ENCODE peak calls at places on chromosomes 6 and 20, in ten cellular contexts. One of them, this sample, is unnamed.

GRCh38 chr6:37323568-37323967 is 30.2 kb upstream of the RNF8 start:
- DNase-seq in astrocyte: no peak
- DNase-seq in heart right ventricle: no peak
- DNase-seq in GM06990: no peak
- DNase-seq in CD8-positive, alpha-beta T cell: no peak
- DNase-seq in B cell: no peak
- DNase-seq in esophagus squamous epithelium: no peak
- DNase-seq in type B pancreatic cell: no peak
- DNase-seq in fibroblast of villous mesenchyme: peak; percentile 88
- DNase-seq in transverse colon: no peak
- DNase-seq in this sample: no peak

GRCh38 chr20:25044660-25045342 is 13.1 kb downstream of the ACSS1 start:
- DNase-seq in astrocyte: no peak
- DNase-seq in heart right ventricle: no peak
- DNase-seq in GM06990: no peak
- DNase-seq in CD8-positive, alpha-beta T cell: no peak
- DNase-seq in B cell: no peak
- DNase-seq in esophagus squamous epithelium: no peak
- DNase-seq in type B pancreatic cell: no peak
- DNase-seq in fibroblast of villous mesenchyme: no peak
- DNase-seq in transverse colon: no peak
- DNase-seq in this sample: no peak

GRCh38 chr20:37539424-37539823 is 11.7 kb upstream of the BLCAP start:
- DNase-seq in astrocyte: no peak
- DNase-seq in heart right ventricle: no peak
- DNase-seq in GM06990: no peak
- DNase-seq in CD8-positive, alpha-beta T cell: no peak
- DNase-seq in B cell: no peak
- DNase-seq in esophagus squamous epithelium: no peak
- DNase-seq in type B pancreatic cell: no peak
- DNase-seq in fibroblast of villous mesenchyme: no peak
- DNase-seq in transverse colon: no peak
- DNase-seq in this sample: no peak

GRCh38 chr6:35954335-35954734 is 33.4 kb upstream of the SRPK1 start:
- DNase-seq in astrocyte: no peak
- DNase-seq in heart right ventricle: no peak
- DNase-seq in GM06990: no peak
- DNase-seq in CD8-positive, alpha-beta T cell: no peak
- DNase-seq in B cell: no peak
- DNase-seq in esophagus squamous epithelium: no peak
- DNase-seq in type B pancreatic cell: no peak
- DNase-seq in fibroblast of villous mesenchyme: no peak
- DNase-seq in transverse colon: no peak
- DNase-seq in this sample: no peak

GRCh38 chr20:59614714-59615113 is 10.4 kb downstream of the PHACTR3 start:
- DNase-seq in astrocyte: no peak
- DNase-seq in heart right ventricle: no peak
- DNase-seq in GM06990: no peak
- DNase-seq in CD8-positive, alpha-beta T cell: no peak
- DNase-seq in B cell: no peak
- DNase-seq in esophagus squamous epithelium: no peak
- DNase-seq in type B pancreatic cell: no peak
- DNase-seq in fibroblast of villous mesenchyme: no peak
- DNase-seq in transverse colon: no peak
- DNase-seq in this sample: no peak

GRCh38 chr6:42239333-42239732 is 21.7 kb upstream of the MRPS10 start:
- DNase-seq in astrocyte: no peak
- DNase-seq in heart right ventricle: no peak
- DNase-seq in GM06990: no peak
- DNase-seq in CD8-positive, alpha-beta T cell: no peak
- DNase-seq in B cell: no peak
- DNase-seq in esophagus squamous epithelium: no peak
- DNase-seq in type B pancreatic cell: no peak
- DNase-seq in fibroblast of villous mesenchyme: no peak
- DNase-seq in transverse colon: no peak
- DNase-seq in this sample: no peak

GRCh38 chr6:166266336-166266735 is 41.9 kb downstream of the PRR18 start:
- DNase-seq in astrocyte: no peak
- DNase-seq in heart right ventricle: no peak
- DNase-seq in GM06990: no peak
- DNase-seq in CD8-positive, alpha-beta T cell: no peak
- DNase-seq in B cell: no peak
- DNase-seq in esophagus squamous epithelium: no peak
- DNase-seq in type B pancreatic cell: no peak
- DNase-seq in fibroblast of villous mesenchyme: no peak
- DNase-seq in transverse colon: no peak
- DNase-seq in this sample: no peak

GRCh38 chr6:148329568-148330299 is 12.9 kb upstream of the SASH1 start:
- DNase-seq in astrocyte: peak; percentile 98
- DNase-seq in heart right ventricle: no peak
- DNase-seq in GM06990: no peak
- DNase-seq in CD8-positive, alpha-beta T cell: no peak
- DNase-seq in B cell: no peak
- DNase-seq in esophagus squamous epithelium: no peak
- DNase-seq in type B pancreatic cell: no peak
- DNase-seq in fibroblast of villous mesenchyme: peak; percentile 95
- DNase-seq in transverse colon: no peak
- DNase-seq in this sample: no peak

DNA sequence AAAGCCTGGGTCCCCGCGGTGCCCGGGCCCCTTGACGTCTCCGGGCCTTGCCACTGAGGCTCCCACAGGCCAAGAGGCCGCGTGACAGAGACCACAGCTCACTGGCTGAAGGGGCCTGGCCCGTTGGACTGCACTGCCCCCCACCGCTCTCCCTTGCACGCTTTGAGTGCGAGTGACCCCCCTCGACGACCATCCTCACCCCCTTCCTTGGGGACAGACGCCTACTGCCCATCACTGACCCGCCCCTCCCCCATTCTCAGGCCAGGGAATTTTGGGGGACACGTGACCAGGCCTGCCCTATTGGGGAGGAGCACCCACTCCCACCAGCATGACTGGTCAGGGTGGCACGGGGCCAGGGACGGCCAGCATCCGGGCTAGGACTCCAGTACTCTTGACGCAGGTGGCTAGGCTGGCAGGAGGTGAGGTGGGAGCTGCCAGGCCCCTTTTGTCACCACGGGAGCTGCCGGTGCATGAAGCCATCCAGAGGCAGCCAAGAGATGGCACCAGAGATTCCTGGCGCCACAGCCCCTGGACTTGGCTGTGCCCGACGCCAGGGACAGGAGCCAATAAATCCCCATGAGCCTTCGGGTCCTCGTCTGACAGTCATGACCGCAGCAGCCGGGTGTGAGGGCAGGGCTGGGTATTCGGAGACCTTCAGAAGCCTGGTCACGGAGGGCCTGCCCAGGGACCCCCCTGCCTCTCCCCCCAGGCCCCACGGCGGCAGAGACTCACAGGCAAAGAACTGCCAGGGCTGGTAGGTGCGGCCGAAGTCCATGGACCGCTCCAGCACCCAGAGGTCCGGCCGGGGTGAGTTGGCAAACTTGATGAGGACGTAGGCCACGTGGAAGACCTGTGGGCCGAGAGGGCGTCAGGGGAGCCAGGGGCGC is 14.5 kb downstream of the LAMA5 start:
- DNase-seq in astrocyte: no peak
- DNase-seq in heart right ventricle: peak; percentile 87
- DNase-seq in GM06990: no peak
- DNase-seq in CD8-positive, alpha-beta T cell: no peak
- DNase-seq in B cell: no peak
- DNase-seq in esophagus squamous epithelium: no peak
- DNase-seq in type B pancreatic cell: no peak
- DNase-seq in fibroblast of villous mesenchyme: no peak
- DNase-seq in transverse colon: no peak
- DNase-seq in this sample: peak; percentile 68
- TF ChIP-seq CTCF in astrocyte: no peak
- TF ChIP-seq CTCF in heart right ventricle: peak; percentile 41
- TF ChIP-seq CTCF in GM06990: no peak
- TF ChIP-seq CTCF in CD8-positive, alpha-beta T cell: no peak
- TF ChIP-seq CTCF in B cell: no peak
- TF ChIP-seq CTCF in esophagus squamous epithelium: peak; percentile 16
- TF ChIP-seq CTCF in type B pancreatic cell: no peak
- TF ChIP-seq CTCF in fibroblast of villous mesenchyme: no peak
- TF ChIP-seq CTCF in transverse colon: peak; percentile 12
- TF ChIP-seq CTCF in this sample: peak; percentile 20

DNA sequence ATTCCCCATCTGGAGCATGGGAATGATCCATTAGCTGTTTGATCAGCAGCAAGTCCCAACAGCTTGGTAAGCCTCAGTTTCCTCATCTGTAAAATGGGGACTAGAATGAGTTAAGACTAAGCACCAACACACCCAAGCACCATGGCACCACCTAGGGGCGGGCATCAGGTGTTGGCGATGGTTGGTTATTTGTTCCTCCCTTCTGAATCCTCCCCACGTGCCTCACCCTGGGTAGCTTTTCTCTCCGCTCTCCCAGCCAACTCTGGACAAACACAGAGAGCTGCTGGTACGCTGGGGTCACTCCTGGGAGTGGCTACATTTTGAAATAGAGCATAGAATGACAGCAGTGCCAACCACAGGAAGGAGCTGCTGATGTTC is 13.3 kb upstream of the ITPR3 start:
- DNase-seq in astrocyte: no peak
- DNase-seq in heart right ventricle: no peak
- DNase-seq in GM06990: no peak
- DNase-seq in CD8-positive, alpha-beta T cell: no peak
- DNase-seq in B cell: peak; percentile 61
- DNase-seq in esophagus squamous epithelium: no peak
- DNase-seq in type B pancreatic cell: no peak
- DNase-seq in fibroblast of villous mesenchyme: no peak
- DNase-seq in transverse colon: peak; percentile 68
- DNase-seq in this sample: no peak
- TF ChIP-seq CTCF in astrocyte: no peak
- TF ChIP-seq CTCF in heart right ventricle: peak; percentile 15
- TF ChIP-seq CTCF in GM06990: peak; percentile 77
- TF ChIP-seq CTCF in CD8-positive, alpha-beta T cell: no peak
- TF ChIP-seq CTCF in B cell: peak; percentile 74
- TF ChIP-seq CTCF in esophagus squamous epithelium: peak; percentile 25
- TF ChIP-seq CTCF in type B pancreatic cell: no peak
- TF ChIP-seq CTCF in fibroblast of villous mesenchyme: peak; percentile 15
- TF ChIP-seq CTCF in transverse colon: peak; percentile 35
- TF ChIP-seq CTCF in this sample: peak; percentile 47

DNA sequence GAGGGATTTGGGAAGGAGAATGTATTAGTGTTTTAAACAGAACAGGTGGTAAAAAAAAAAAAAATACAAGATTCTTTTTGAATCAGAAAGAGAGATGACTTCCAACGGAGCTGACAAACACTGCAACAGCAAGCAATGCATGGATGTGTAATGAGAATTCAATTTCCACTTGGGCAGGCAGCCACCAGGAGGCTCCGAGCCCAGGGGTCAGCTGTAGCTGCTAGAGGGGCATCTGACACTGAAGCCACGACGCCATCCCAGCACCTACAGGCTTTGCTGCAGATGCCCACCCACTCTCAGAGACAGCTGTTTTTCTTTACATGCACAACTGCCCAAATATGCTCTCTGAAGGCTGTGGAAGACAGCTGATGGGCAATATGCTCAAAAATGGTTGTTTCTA is 75.4 kb downstream of the ELOVL5 start:
- DNase-seq in astrocyte: no peak
- DNase-seq in heart right ventricle: no peak
- DNase-seq in GM06990: no peak
- DNase-seq in CD8-positive, alpha-beta T cell: no peak
- DNase-seq in B cell: no peak
- DNase-seq in esophagus squamous epithelium: no peak
- DNase-seq in type B pancreatic cell: no peak
- DNase-seq in fibroblast of villous mesenchyme: no peak
- DNase-seq in transverse colon: no peak
- DNase-seq in this sample: no peak
- TF ChIP-seq CTCF in astrocyte: no peak
- TF ChIP-seq CTCF in heart right ventricle: no peak
- TF ChIP-seq CTCF in GM06990: peak; percentile 2
- TF ChIP-seq CTCF in CD8-positive, alpha-beta T cell: no peak
- TF ChIP-seq CTCF in B cell: no peak
- TF ChIP-seq CTCF in esophagus squamous epithelium: no peak
- TF ChIP-seq CTCF in type B pancreatic cell: no peak
- TF ChIP-seq CTCF in fibroblast of villous mesenchyme: peak; percentile 9
- TF ChIP-seq CTCF in transverse colon: no peak
- TF ChIP-seq CTCF in this sample: no peak

GRCh38 chr6:138570716-138571020 is 71.4 kb upstream of the NHSL1 start:
- DNase-seq in astrocyte: no peak
- DNase-seq in heart right ventricle: no peak
- DNase-seq in GM06990: no peak
- DNase-seq in CD8-positive, alpha-beta T cell: no peak
- DNase-seq in B cell: no peak
- DNase-seq in esophagus squamous epithelium: no peak
- DNase-seq in type B pancreatic cell: no peak
- DNase-seq in fibroblast of villous mesenchyme: no peak
- DNase-seq in transverse colon: no peak
- DNase-seq in this sample: no peak

GRCh38 chr6:138572200-138572875 is 73.0 kb upstream of the NHSL1 start:
- DNase-seq in astrocyte: peak; percentile 88
- DNase-seq in heart right ventricle: peak; percentile 48
- DNase-seq in GM06990: no peak
- DNase-seq in CD8-positive, alpha-beta T cell: no peak
- DNase-seq in B cell: no peak
- DNase-seq in esophagus squamous epithelium: no peak
- DNase-seq in type B pancreatic cell: peak; percentile 80
- DNase-seq in fibroblast of villous mesenchyme: peak; percentile 77
- DNase-seq in transverse colon: peak; percentile 82
- DNase-seq in this sample: peak; percentile 89

GRCh38 chr6:138572885-138573284 is 73.6 kb upstream of the NHSL1 start:
- DNase-seq in astrocyte: no peak
- DNase-seq in heart right ventricle: no peak
- DNase-seq in GM06990: no peak
- DNase-seq in CD8-positive, alpha-beta T cell: no peak
- DNase-seq in B cell: no peak
- DNase-seq in esophagus squamous epithelium: no peak
- DNase-seq in type B pancreatic cell: no peak
- DNase-seq in fibroblast of villous mesenchyme: no peak
- DNase-seq in transverse colon: no peak
- DNase-seq in this sample: no peak

GRCh38 chr6:138571174-138571573 is 71.9 kb upstream of the NHSL1 start:
- DNase-seq in astrocyte: no peak
- DNase-seq in heart right ventricle: no peak
- DNase-seq in GM06990: no peak
- DNase-seq in CD8-positive, alpha-beta T cell: no peak
- DNase-seq in B cell: no peak
- DNase-seq in esophagus squamous epithelium: no peak
- DNase-seq in type B pancreatic cell: no peak
- DNase-seq in fibroblast of villous mesenchyme: no peak
- DNase-seq in transverse colon: no peak
- DNase-seq in this sample: no peak

DNA sequence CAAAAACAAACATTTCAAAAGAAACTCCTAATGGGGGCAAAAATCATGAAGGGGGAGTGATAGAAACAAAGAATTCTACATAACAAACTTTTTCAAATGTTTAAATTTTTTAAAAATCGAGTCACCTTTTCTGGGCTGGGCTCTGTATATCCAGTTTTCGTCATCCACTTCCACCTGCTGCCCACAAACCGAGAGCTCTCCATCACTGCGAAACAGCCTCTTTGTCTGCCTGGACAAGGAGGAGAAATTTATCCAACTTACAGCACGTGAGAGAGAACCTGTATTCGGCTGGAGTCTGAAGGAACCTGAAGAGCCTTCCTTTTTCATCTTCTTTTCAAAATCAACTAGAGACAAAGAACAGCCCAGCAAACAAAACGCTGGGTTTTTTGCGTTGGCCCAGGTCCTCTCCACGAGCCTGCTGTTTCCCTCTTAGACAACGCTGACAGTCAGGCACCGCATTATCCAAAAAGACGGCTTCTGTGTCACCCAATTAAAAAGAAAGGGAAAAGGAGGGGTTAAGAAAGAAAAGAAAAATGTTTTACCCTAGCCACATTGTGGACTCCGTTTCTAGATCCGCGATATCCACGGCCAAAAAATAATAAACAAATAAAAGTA is 72.4 kb upstream of the NHSL1 start:
- DNase-seq in astrocyte: no peak
- DNase-seq in heart right ventricle: no peak
- DNase-seq in GM06990: no peak
- DNase-seq in CD8-positive, alpha-beta T cell: no peak
- DNase-seq in B cell: no peak
- DNase-seq in esophagus squamous epithelium: no peak
- DNase-seq in type B pancreatic cell: no peak
- DNase-seq in fibroblast of villous mesenchyme: no peak
- DNase-seq in transverse colon: no peak
- DNase-seq in this sample: no peak
- TF ChIP-seq CTCF in astrocyte: no peak
- TF ChIP-seq CTCF in heart right ventricle: no peak
- TF ChIP-seq CTCF in GM06990: no peak
- TF ChIP-seq CTCF in CD8-positive, alpha-beta T cell: no peak
- TF ChIP-seq CTCF in B cell: no peak
- TF ChIP-seq CTCF in esophagus squamous epithelium: no peak
- TF ChIP-seq CTCF in type B pancreatic cell: no peak
- TF ChIP-seq CTCF in fibroblast of villous mesenchyme: no peak
- TF ChIP-seq CTCF in transverse colon: no peak
- TF ChIP-seq CTCF in this sample: no peak

This sample was measured in body of pancreas.